ENCODE peak calls at places on chromosomes 2 and 18, in four cellular contexts. K is AG08396, M is epithelial cell of esophagus, Z is left ventricle myocardium inferior. X is an unnamed sample.

GRCh38 chr2:134790487-134790886 is 47.9 kb upstream of the ACMSD start:
- DNase-seq in M (no peak), K (no peak), Z (no peak), X (no peak)

GRCh38 chr2:86216577-86217555 is 17.6 kb downstream of the MRPL35 start:
- DNase-seq in M (peak), K (no peak), Z (no peak), X (no peak)

GRCh38 chr2:170455617-170456426 is 259.3 kb upstream of the SP5 start:
- DNase-seq in Z (no peak), M (peak), K (no peak), X (no peak)

GRCh38 chr2:233026211-233026813 is 6.2 kb upstream of the NEU2 start:
- DNase-seq in K (peak), Z (no peak), M (peak), X (no peak)

GRCh38 chr2:2649109-2650072 is 318.3 kb upstream of the MYT1L start:
- DNase-seq in Z (no peak), K (no peak), M (no peak), X (no peak)

GRCh38 chr2:74267068-74267467 is 68.7 kb downstream of the MTHFD2 start:
- DNase-seq in M (peak), Z (no peak), K (no peak), X (no peak)

GRCh38 chr2:212539145-212539880 is 711 bp upstream of the ERBB4 start:
- DNase-seq in K (peak), M (peak), Z (peak), X (no peak)

GRCh38 chr18:54776282-54776977 is 51.8 kb upstream of the RAB27B start:
- DNase-seq in M (peak), K (peak), Z (no peak), X (no peak)

GRCh38 chr2:159444728-159445127 is 158.2 kb upstream of the WDSUB1 start:
- DNase-seq in K (no peak), M (no peak), Z (no peak), X (no peak)

GRCh38 chr2:162058973-162059668 is 14.9 kb downstream of the DPP4 start:
- DNase-seq in Z (no peak), K (no peak), M (peak), X (no peak)

GRCh38 chr18:62437520-62438329 is 85.1 kb upstream of the ZCCHC2 start:
- DNase-seq in M (peak), K (no peak), Z (peak), X (no peak)

GRCh38 chr18:49745051-49746014 is 68.0 kb downstream of the ACAA2 start:
- DNase-seq in Z (no peak), M (peak), K (no peak), X (no peak)

GRCh38 chr2:173997269-173997668 is 32.1 kb upstream of the SP3 start:
- DNase-seq in M (peak), Z (peak), K (peak), X (peak)

GRCh38 chr2:69132960-69133590 is 120.1 kb downstream of the ANTXR1 start:
- DNase-seq in K (no peak), M (peak), Z (no peak), X (no peak)

GRCh38 chr2:14978836-14979235 is 346.3 kb downstream of the LRATD1 start:
- DNase-seq in Z (no peak), K (no peak), M (peak), X (no peak)

GRCh38 chr2:2826209-2826551 is 495.1 kb upstream of the MYT1L start:
- DNase-seq in M (no peak), K (no peak), Z (no peak), X (no peak)

GRCh38 chr2:236166781-236167296 is 1.3 kb downstream of the GBX2 start:
- DNase-seq in Z (no peak), M (no peak), K (peak), X (no peak)

GRCh38 chr18:33580540-33580939 is 2.5 kb downstream of the ASXL3 start:
- DNase-seq in M (no peak), Z (no peak), K (no peak), X (no peak)

GRCh38 chr2:29281585-29281984 is 166.4 kb downstream of the CLIP4 start:
- DNase-seq in M (peak), Z (no peak), K (peak), X (no peak)

GRCh38 chr18:76502551-76502950 is 7.5 kb upstream of the ZNF516 start:
- DNase-seq in K (no peak), M (no peak), Z (no peak), X (no peak)

GRCh38 chr2:203928849-203929248 is 7.7 kb upstream of the ICOS start:
- DNase-seq in M (peak), K (no peak), Z (no peak), X (no peak)

GRCh38 chr2:43848174-43848573 is 9.4 kb downstream of the ABCG8 start:
- DNase-seq in K (no peak), M (peak), Z (no peak), X (no peak)

GRCh38 chr2:231361701-231362588 is 33.6 kb upstream of the B3GNT7 start:
- DNase-seq in K (no peak), Z (no peak), M (no peak), X (peak)

GRCh38 chr2:74441690-74442482 is at the start of gene RTKN:
- DNase-seq in Z (peak), M (peak), K (no peak), X (peak)

GRCh38 chr18:49835405-49835804 is 22.1 kb upstream of the ACAA2 start:
- DNase-seq in K (no peak), M (no peak), Z (no peak), X (no peak)

GRCh38 chr2:27075219-27075871 is 3.1 kb upstream of the EMILIN1 start:
- DNase-seq in Z (peak), M (no peak), K (no peak), X (no peak)

GRCh38 chr2:179104736-179105135 is 54.8 kb upstream of the CCDC141 start:
- DNase-seq in Z (no peak), M (peak), K (peak), X (no peak)

X was measured in activated B cell treated with CpG ODN at 0.5 μM for 24 hours.